ENCODE peak calls at places on chromosomes 16 and 17, in seven cellular contexts. H is breast epithelium, Y is cardiac muscle cell, Z is esophagus muscularis mucosa, J is choroid plexus epithelial cell, T is cardiac fibroblast, M is stomach. Q is an unnamed sample.

GRCh38 chr17:81342700-81343070 is 47.6 kb upstream of the SLC38A10 start:
- DNase-seq in H (no peak), Y (no peak), Z (no peak), J (no peak), T (no peak), M (no peak), Q (peak)

GRCh38 chr16:57528499-57529323 is 7.7 kb downstream of the CCDC102A start:
- DNase-seq in H (no peak), Y (no peak), Z (no peak), J (no peak), T (no peak), M (peak), Q (no peak)

GRCh38 chr17:21263351-21263750 is 10.1 kb upstream of the NATD1 start:
- DNase-seq in H (no peak), Y (no peak), Z (no peak), J (peak), T (peak), M (no peak), Q (peak)

GRCh38 chr17:34703533-34703932 is 124.2 kb downstream of the TMEM132E start:
- DNase-seq in H (no peak), Y (peak), Z (no peak), J (peak), T (peak), M (no peak), Q (peak)

GRCh38 chr17:16931318-16932060 is 40.4 kb downstream of the TNFRSF13B start:
- DNase-seq in H (no peak), Y (no peak), Z (no peak), J (no peak), T (no peak), M (no peak), Q (no peak)

GRCh38 chr17:64221679-64222078 is 41.4 kb downstream of the TEX2 start:
- DNase-seq in H (no peak), Y (no peak), Z (no peak), J (no peak), T (no peak), M (no peak), Q (no peak)

GRCh38 chr16:87924937-87925670 is 11.2 kb downstream of the CA5A start:
- DNase-seq in H (peak), Y (no peak), Z (no peak), J (no peak), T (no peak), M (peak), Q (no peak)

GRCh38 chr17:7854851-7855642 is at the start of gene TMEM88:
- DNase-seq in H (no peak), Y (peak), Z (no peak), J (peak), T (no peak), M (no peak), Q (no peak)

GRCh38 chr16:54936979-54937672 is 6.5 kb downstream of the IRX5 start:
- DNase-seq in H (peak), Y (peak), Z (peak), J (peak), T (peak), M (no peak), Q (no peak)

GRCh38 chr16:27520982-27521673 is 28.6 kb downstream of the GTF3C1 start:
- DNase-seq in H (no peak), Y (peak), Z (no peak), J (peak), T (peak), M (no peak), Q (no peak)

GRCh38 chr17:7886227-7887037 is 2.2 kb upstream of the CHD3 start:
- DNase-seq in H (peak), Y (peak), Z (no peak), J (peak), T (peak), M (peak), Q (peak)

GRCh38 chr17:60585887-60586286 is 14.1 kb upstream of the PPM1D start:
- DNase-seq in H (no peak), Y (no peak), Z (no peak), J (no peak), T (no peak), M (no peak), Q (no peak)

GRCh38 chr17:27631409-27631755 is 394 bp downstream of the LGALS9 start:
- DNase-seq in H (no peak), Y (no peak), Z (no peak), J (no peak), T (no peak), M (no peak), Q (no peak)

GRCh38 chr16:57589374-57589773 is 39.1 kb upstream of the ADGRG1 start:
- DNase-seq in H (no peak), Y (no peak), Z (no peak), J (no peak), T (no peak), M (no peak), Q (no peak)

GRCh38 chr16:78490847-78491246 is 391.4 kb downstream of the WWOX start:
- DNase-seq in H (no peak), Y (no peak), Z (no peak), J (no peak), T (no peak), M (no peak), Q (no peak)

GRCh38 chr16:53207810-53208752 is 153.3 kb downstream of the CHD9 start:
- DNase-seq in H (peak), Y (peak), Z (no peak), J (peak), T (peak), M (peak), Q (peak)

GRCh38 chr16:81798311-81799137 is 19.4 kb downstream of the PLCG2 start:
- DNase-seq in H (no peak), Y (peak), Z (no peak), J (peak), T (no peak), M (no peak), Q (no peak)

GRCh38 chr16:29974291-29975133 is 844 bp downstream of the TAOK2 start:
- DNase-seq in H (no peak), Y (peak), Z (no peak), J (peak), T (peak), M (no peak), Q (peak)

GRCh38 chr16:29148867-29149272 is 164.0 kb downstream of the LAT start:
- DNase-seq in H (no peak), Y (no peak), Z (no peak), J (no peak), T (no peak), M (peak), Q (no peak)

GRCh38 chr17:43534909-43535308 is 11.2 kb downstream of the ETV4 start:
- DNase-seq in H (no peak), Y (no peak), Z (no peak), J (peak), T (no peak), M (no peak), Q (no peak)

DNA sequence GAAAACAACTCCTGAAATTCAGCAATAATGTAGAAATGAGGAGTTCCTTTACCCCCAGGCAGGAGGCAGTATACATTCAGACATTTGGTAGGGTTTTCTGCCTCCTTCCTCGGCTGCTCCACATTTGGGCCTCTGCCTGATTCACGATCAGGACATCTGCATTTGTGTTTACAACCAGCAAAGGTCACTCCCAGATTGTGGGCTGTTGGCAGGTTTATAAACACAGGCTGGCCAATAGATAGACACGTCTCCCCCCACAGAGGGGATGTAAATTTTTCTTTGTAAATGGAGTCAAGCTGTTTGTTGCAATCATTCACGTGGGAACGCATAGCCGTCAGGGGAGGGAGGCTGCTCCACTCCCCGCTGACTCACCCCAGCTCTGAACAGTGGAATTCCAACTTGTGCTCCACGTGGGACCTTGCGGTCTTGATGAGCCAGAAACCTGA is 252.1 kb upstream of the N4BP1 start:
- DNase-seq in H (no peak), Y (no peak), Z (no peak), J (no peak), T (no peak), M (no peak), Q (peak)
- TF ChIP-seq CTCF in H (no peak), Y (no peak), Z (no peak), J (no peak), T (no peak), M (no peak), Q (peak)

DNA sequence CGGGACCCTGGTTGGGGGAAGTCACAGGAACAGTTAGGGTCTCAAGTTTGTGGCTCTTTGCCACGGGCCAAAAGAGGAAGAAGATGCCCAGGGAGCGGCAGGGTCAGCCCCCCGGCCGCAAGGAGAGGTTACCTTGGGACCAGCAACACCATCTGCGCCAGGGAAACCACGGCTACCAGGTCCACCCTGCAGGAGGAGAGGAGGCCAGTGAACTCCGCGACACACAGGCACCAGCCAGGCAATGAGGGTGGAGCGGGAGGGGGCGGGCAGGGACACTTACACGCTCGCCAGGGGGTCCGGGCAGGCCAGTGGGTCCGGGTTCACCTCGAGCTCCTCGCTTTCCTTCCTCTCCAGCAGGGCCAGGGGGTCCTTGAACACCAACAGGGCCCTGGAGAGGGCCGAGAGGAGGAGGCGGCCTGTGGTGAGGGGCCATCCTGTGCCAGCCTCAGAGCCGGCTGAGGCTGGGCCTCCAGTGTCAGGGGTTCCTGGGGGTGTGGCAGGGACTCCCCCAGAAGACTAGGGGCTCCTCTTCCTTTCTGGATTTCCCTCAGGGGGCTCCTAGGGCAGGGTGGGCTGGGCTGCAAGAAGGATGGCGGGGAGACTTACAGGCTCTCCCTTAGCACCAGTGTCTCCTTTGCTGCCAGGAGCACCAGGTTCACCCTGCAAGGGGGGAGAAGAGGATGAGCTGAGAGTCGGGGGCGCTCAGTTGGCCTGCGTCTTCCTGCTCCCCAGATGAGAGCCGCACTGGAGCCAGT is 6.8 kb downstream of the COL1A1 start:
- DNase-seq in H (no peak), Y (no peak), Z (no peak), J (peak), T (no peak), M (no peak), Q (no peak)
- H3K4me3 ChIP-seq in H (no peak), Y (no peak), Z (no peak), J (peak), T (peak), M (no peak), Q (peak)

GRCh38 chr17:6172642-6173330 is 102.6 kb downstream of the WSCD1 start:
- DNase-seq in H (no peak), Y (no peak), Z (no peak), J (no peak), T (no peak), M (no peak), Q (no peak)
- TF ChIP-seq CTCF in H (no peak), Y (no peak), Z (no peak), J (no peak), T (no peak), M (no peak), Q (no peak)

GRCh38 chr17:39739885-39740356 is 2.2 kb downstream of the GRB7 start:
- DNase-seq in H (peak), Y (no peak), Z (no peak), J (no peak), T (no peak), M (no peak), Q (no peak)

GRCh38 chr17:39739020-39739884 is 1.5 kb downstream of the GRB7 start:
- DNase-seq in H (peak), Y (peak), Z (no peak), J (no peak), T (peak), M (peak), Q (no peak)

GRCh38 chr17:39742126-39742855 is 4.6 kb downstream of the GRB7 start:
- DNase-seq in H (no peak), Y (no peak), Z (no peak), J (no peak), T (no peak), M (no peak), Q (no peak)

GRCh38 chr17:39738568-39738901 is 797 bp downstream of the GRB7 start:
- DNase-seq in H (peak), Y (no peak), Z (no peak), J (no peak), T (no peak), M (peak), Q (no peak)

DNA sequence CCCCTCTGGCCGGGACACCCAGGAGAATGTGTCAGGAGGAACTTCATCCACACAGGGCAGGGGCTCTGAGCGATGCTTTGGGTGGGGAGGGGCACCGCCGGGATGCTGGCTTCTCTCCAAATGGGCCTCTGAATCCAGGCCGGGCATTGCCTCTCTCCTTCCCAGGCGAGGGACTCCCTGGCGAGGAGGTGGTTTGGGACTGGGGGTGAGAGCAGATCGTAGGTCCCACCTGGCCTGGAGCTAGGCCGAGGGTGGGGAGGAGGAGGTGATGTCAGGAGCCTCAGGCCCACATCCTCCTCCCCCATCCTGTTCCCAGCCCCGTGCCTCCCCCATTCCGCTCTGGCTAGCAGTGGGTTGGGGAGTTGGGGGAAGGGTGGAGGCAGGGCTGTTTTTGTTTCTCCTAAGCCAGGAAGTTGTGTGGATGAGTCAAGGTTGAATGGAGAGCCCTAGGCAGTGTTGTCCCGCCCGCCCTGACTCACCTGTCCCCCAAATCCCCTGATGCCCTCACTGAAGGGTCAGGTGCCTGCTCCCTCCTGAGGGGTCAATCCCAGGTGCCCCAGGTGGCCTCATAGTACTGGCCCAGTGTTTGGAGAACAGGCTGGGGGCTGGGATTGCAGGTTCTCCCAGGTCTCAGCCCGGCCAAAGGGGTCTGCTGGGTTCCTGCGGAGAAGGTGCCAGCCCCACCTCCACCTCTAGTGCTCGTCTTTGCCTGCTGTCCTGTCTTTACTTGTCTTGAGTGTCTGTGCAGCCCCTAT is 2.8 kb downstream of the GRB7 start:
- DNase-seq in H (peak), Y (no peak), Z (no peak), J (peak), T (peak), M (no peak), Q (peak)
- H3K4me3 ChIP-seq in H (peak), Y (no peak), Z (peak), J (no peak), T (no peak), M (peak), Q (no peak)

Q was measured in fibroblast of villous mesenchyme.